ENCODE peak calls at places on chromosome 3, in eight cellular contexts. One of them, this sample, is unnamed.

GRCh38 chr3:101200461-101200860 is 119.9 kb downstream of the IMPG2 start:
- DNase-seq in NCI-H1417: no peak
- DNase-seq in heart left ventricle: no peak
- DNase-seq in stimulated activated CD4-positive, alpha-beta T cell treated with anti-CD3 and anti-CD28 coated beads, TNF-alpha, amount 100 ng/mL, for 4 hours: no peak
- DNase-seq in fibroblast of the aortic adventitia: peak; percentile 57
- DNase-seq in GM04503: no peak
- DNase-seq in memory B cell: no peak
- DNase-seq in HEK293T: no peak
- DNase-seq in this sample: no peak

GRCh38 chr3:114214542-114215341 is 22.6 kb downstream of the ZNF80 start:
- DNase-seq in heart left ventricle: no peak
- DNase-seq in stimulated activated CD4-positive, alpha-beta T cell treated with anti-CD3 and anti-CD28 coated beads, TNF-alpha, amount 100 ng/mL, for 4 hours: no peak
- DNase-seq in fibroblast of the aortic adventitia: no peak
- DNase-seq in HEK293T: no peak
- DNase-seq in memory B cell: peak; percentile 56
- DNase-seq in NCI-H1417: peak; percentile 41
- DNase-seq in GM04503: no peak
- DNase-seq in this sample: no peak

GRCh38 chr3:174191895-174192294 is 667.2 kb upstream of the NAALADL2 start:
- DNase-seq in GM04503: no peak
- DNase-seq in fibroblast of the aortic adventitia: no peak
- DNase-seq in stimulated activated CD4-positive, alpha-beta T cell treated with anti-CD3 and anti-CD28 coated beads, TNF-alpha, amount 100 ng/mL, for 4 hours: no peak
- DNase-seq in heart left ventricle: no peak
- DNase-seq in memory B cell: no peak
- DNase-seq in NCI-H1417: no peak
- DNase-seq in HEK293T: no peak
- DNase-seq in this sample: no peak

GRCh38 chr3:183371672-183371968 is 56.8 kb downstream of the MCF2L2 start:
- DNase-seq in fibroblast of the aortic adventitia: no peak
- DNase-seq in memory B cell: no peak
- DNase-seq in GM04503: no peak
- DNase-seq in HEK293T: no peak
- DNase-seq in NCI-H1417: no peak
- DNase-seq in stimulated activated CD4-positive, alpha-beta T cell treated with anti-CD3 and anti-CD28 coated beads, TNF-alpha, amount 100 ng/mL, for 4 hours: no peak
- DNase-seq in heart left ventricle: no peak
- DNase-seq in this sample: no peak

GRCh38 chr3:104461431-104461830 is 905.3 kb upstream of the ALCAM start:
- DNase-seq in HEK293T: no peak
- DNase-seq in memory B cell: no peak
- DNase-seq in heart left ventricle: no peak
- DNase-seq in GM04503: no peak
- DNase-seq in stimulated activated CD4-positive, alpha-beta T cell treated with anti-CD3 and anti-CD28 coated beads, TNF-alpha, amount 100 ng/mL, for 4 hours: no peak
- DNase-seq in fibroblast of the aortic adventitia: peak; percentile 17
- DNase-seq in NCI-H1417: no peak
- DNase-seq in this sample: no peak

GRCh38 chr3:47824541-47825473 is 21.9 kb downstream of the DHX30 start:
- DNase-seq in memory B cell: peak; percentile 73
- DNase-seq in heart left ventricle: peak; percentile 82
- DNase-seq in HEK293T: peak; percentile 95
- DNase-seq in NCI-H1417: peak; percentile 75
- DNase-seq in GM04503: peak; percentile 45
- DNase-seq in fibroblast of the aortic adventitia: peak; percentile 78
- DNase-seq in stimulated activated CD4-positive, alpha-beta T cell treated with anti-CD3 and anti-CD28 coated beads, TNF-alpha, amount 100 ng/mL, for 4 hours: peak; percentile 57
- DNase-seq in this sample: peak; percentile 70

GRCh38 chr3:66527253-66527652 is 26.4 kb upstream of the LRIG1 start:
- DNase-seq in heart left ventricle: no peak
- DNase-seq in NCI-H1417: peak; percentile 12
- DNase-seq in GM04503: no peak
- DNase-seq in stimulated activated CD4-positive, alpha-beta T cell treated with anti-CD3 and anti-CD28 coated beads, TNF-alpha, amount 100 ng/mL, for 4 hours: no peak
- DNase-seq in fibroblast of the aortic adventitia: no peak
- DNase-seq in memory B cell: no peak
- DNase-seq in HEK293T: no peak
- DNase-seq in this sample: no peak

GRCh38 chr3:124985358-124985757 is 50.8 kb upstream of the MUC13 start:
- DNase-seq in heart left ventricle: peak; percentile 35
- DNase-seq in NCI-H1417: no peak
- DNase-seq in fibroblast of the aortic adventitia: peak; percentile 91
- DNase-seq in HEK293T: no peak
- DNase-seq in GM04503: peak; percentile 81
- DNase-seq in memory B cell: no peak
- DNase-seq in stimulated activated CD4-positive, alpha-beta T cell treated with anti-CD3 and anti-CD28 coated beads, TNF-alpha, amount 100 ng/mL, for 4 hours: no peak
- DNase-seq in this sample: peak; percentile 60

GRCh38 chr3:147937341-147937740 is 528.2 kb downstream of the ZIC1 start:
- DNase-seq in GM04503: no peak
- DNase-seq in heart left ventricle: no peak
- DNase-seq in HEK293T: no peak
- DNase-seq in memory B cell: no peak
- DNase-seq in NCI-H1417: no peak
- DNase-seq in fibroblast of the aortic adventitia: no peak
- DNase-seq in stimulated activated CD4-positive, alpha-beta T cell treated with anti-CD3 and anti-CD28 coated beads, TNF-alpha, amount 100 ng/mL, for 4 hours: no peak
- DNase-seq in this sample: no peak

GRCh38 chr3:81955908-81956307 is 194.5 kb upstream of the GBE1 start:
- DNase-seq in HEK293T: no peak
- DNase-seq in fibroblast of the aortic adventitia: no peak
- DNase-seq in stimulated activated CD4-positive, alpha-beta T cell treated with anti-CD3 and anti-CD28 coated beads, TNF-alpha, amount 100 ng/mL, for 4 hours: no peak
- DNase-seq in GM04503: no peak
- DNase-seq in NCI-H1417: peak; percentile 0
- DNase-seq in memory B cell: no peak
- DNase-seq in heart left ventricle: no peak
- DNase-seq in this sample: no peak

GRCh38 chr3:42300013-42300412 is 34.0 kb upstream of the CCK start:
- DNase-seq in heart left ventricle: no peak
- DNase-seq in memory B cell: no peak
- DNase-seq in NCI-H1417: no peak
- DNase-seq in fibroblast of the aortic adventitia: peak; percentile 45
- DNase-seq in stimulated activated CD4-positive, alpha-beta T cell treated with anti-CD3 and anti-CD28 coated beads, TNF-alpha, amount 100 ng/mL, for 4 hours: no peak
- DNase-seq in GM04503: no peak
- DNase-seq in HEK293T: peak; percentile 48
- DNase-seq in this sample: no peak

GRCh38 chr3:69510481-69511031 is 124.7 kb upstream of the FRMD4B start:
- DNase-seq in fibroblast of the aortic adventitia: no peak
- DNase-seq in memory B cell: no peak
- DNase-seq in heart left ventricle: no peak
- DNase-seq in HEK293T: no peak
- DNase-seq in NCI-H1417: no peak
- DNase-seq in stimulated activated CD4-positive, alpha-beta T cell treated with anti-CD3 and anti-CD28 coated beads, TNF-alpha, amount 100 ng/mL, for 4 hours: no peak
- DNase-seq in GM04503: no peak
- DNase-seq in this sample: no peak

GRCh38 chr3:160941885-160942494 is 163.2 kb downstream of the B3GALNT1 start:
- DNase-seq in HEK293T: peak; percentile 46
- DNase-seq in memory B cell: peak; percentile 68
- DNase-seq in GM04503: peak; percentile 12
- DNase-seq in heart left ventricle: peak; percentile 61
- DNase-seq in fibroblast of the aortic adventitia: peak; percentile 82
- DNase-seq in NCI-H1417: no peak
- DNase-seq in stimulated activated CD4-positive, alpha-beta T cell treated with anti-CD3 and anti-CD28 coated beads, TNF-alpha, amount 100 ng/mL, for 4 hours: peak; percentile 45
- DNase-seq in this sample: peak; percentile 89

GRCh38 chr3:100954990-100955389 is 38.2 kb downstream of the ABI3BP start:
- DNase-seq in fibroblast of the aortic adventitia: peak; percentile 96
- DNase-seq in heart left ventricle: peak; percentile 35
- DNase-seq in HEK293T: no peak
- DNase-seq in memory B cell: no peak
- DNase-seq in NCI-H1417: no peak
- DNase-seq in stimulated activated CD4-positive, alpha-beta T cell treated with anti-CD3 and anti-CD28 coated beads, TNF-alpha, amount 100 ng/mL, for 4 hours: no peak
- DNase-seq in GM04503: peak; percentile 95
- DNase-seq in this sample: no peak

GRCh38 chr3:70571696-70572095 is 259.3 kb upstream of the MDFIC2 start:
- DNase-seq in stimulated activated CD4-positive, alpha-beta T cell treated with anti-CD3 and anti-CD28 coated beads, TNF-alpha, amount 100 ng/mL, for 4 hours: no peak
- DNase-seq in fibroblast of the aortic adventitia: no peak
- DNase-seq in heart left ventricle: no peak
- DNase-seq in HEK293T: no peak
- DNase-seq in NCI-H1417: no peak
- DNase-seq in memory B cell: no peak
- DNase-seq in GM04503: no peak
- DNase-seq in this sample: no peak

GRCh38 chr3:25631989-25632388 is 32.7 kb downstream of the TOP2B start:
- DNase-seq in memory B cell: no peak
- DNase-seq in HEK293T: no peak
- DNase-seq in NCI-H1417: no peak
- DNase-seq in GM04503: no peak
- DNase-seq in stimulated activated CD4-positive, alpha-beta T cell treated with anti-CD3 and anti-CD28 coated beads, TNF-alpha, amount 100 ng/mL, for 4 hours: no peak
- DNase-seq in fibroblast of the aortic adventitia: no peak
- DNase-seq in heart left ventricle: no peak
- DNase-seq in this sample: no peak

GRCh38 chr3:129121016-129121791 is 400 bp downstream of the RAB43 start:
- DNase-seq in GM04503: no peak
- DNase-seq in NCI-H1417: peak; percentile 69
- DNase-seq in memory B cell: peak; percentile 13
- DNase-seq in fibroblast of the aortic adventitia: peak; percentile 25
- DNase-seq in HEK293T: no peak
- DNase-seq in stimulated activated CD4-positive, alpha-beta T cell treated with anti-CD3 and anti-CD28 coated beads, TNF-alpha, amount 100 ng/mL, for 4 hours: peak; percentile 34
- DNase-seq in heart left ventricle: peak; percentile 33
- DNase-seq in this sample: no peak

GRCh38 chr3:100169186-100169585 is 54.9 kb upstream of the FILIP1L start:
- DNase-seq in heart left ventricle: peak; percentile 72
- DNase-seq in NCI-H1417: no peak
- DNase-seq in stimulated activated CD4-positive, alpha-beta T cell treated with anti-CD3 and anti-CD28 coated beads, TNF-alpha, amount 100 ng/mL, for 4 hours: no peak
- DNase-seq in GM04503: no peak
- DNase-seq in HEK293T: no peak
- DNase-seq in fibroblast of the aortic adventitia: no peak
- DNase-seq in memory B cell: no peak
- DNase-seq in this sample: peak; percentile 28

GRCh38 chr3:193982258-193982659 is 153.7 kb upstream of the HES1 start:
- DNase-seq in GM04503: no peak
- DNase-seq in heart left ventricle: peak; percentile 89
- DNase-seq in HEK293T: no peak
- DNase-seq in NCI-H1417: no peak
- DNase-seq in memory B cell: no peak
- DNase-seq in stimulated activated CD4-positive, alpha-beta T cell treated with anti-CD3 and anti-CD28 coated beads, TNF-alpha, amount 100 ng/mL, for 4 hours: no peak
- DNase-seq in fibroblast of the aortic adventitia: peak; percentile 92
- DNase-seq in this sample: peak; percentile 50

GRCh38 chr3:132232231-132232792 is 84.9 kb upstream of the ACP3 start:
- DNase-seq in fibroblast of the aortic adventitia: no peak
- DNase-seq in NCI-H1417: no peak
- DNase-seq in heart left ventricle: no peak
- DNase-seq in memory B cell: no peak
- DNase-seq in stimulated activated CD4-positive, alpha-beta T cell treated with anti-CD3 and anti-CD28 coated beads, TNF-alpha, amount 100 ng/mL, for 4 hours: no peak
- DNase-seq in GM04503: no peak
- DNase-seq in HEK293T: no peak
- DNase-seq in this sample: no peak

GRCh38 chr3:150238043-150238802 is 169.9 kb upstream of the TSC22D2 start:
- DNase-seq in stimulated activated CD4-positive, alpha-beta T cell treated with anti-CD3 and anti-CD28 coated beads, TNF-alpha, amount 100 ng/mL, for 4 hours: no peak
- DNase-seq in NCI-H1417: no peak
- DNase-seq in fibroblast of the aortic adventitia: no peak
- DNase-seq in heart left ventricle: no peak
- DNase-seq in HEK293T: no peak
- DNase-seq in memory B cell: no peak
- DNase-seq in GM04503: no peak
- DNase-seq in this sample: no peak

This sample was measured in pons.